ENCODE peak calls at places on chromosomes 13 and 19, in four cellular contexts. M is glutamatergic neuron, K is GM04503, Z is AG09319. Q is an unnamed sample.

GRCh38 chr19:30077851-30078355 is 135.9 kb downstream of the URI1 start:
- DNase-seq in M (peak; percentile 10), Z (no peak), K (no peak), Q (no peak)

GRCh38 chr13:102020611-102021216 is 381.1 kb downstream of the FGF14 start:
- DNase-seq in K (no peak), M (no peak), Z (no peak), Q (no peak)

GRCh38 chr13:32824671-32825070 is 191.6 kb upstream of the KL start:
- DNase-seq in K (peak; percentile 68), M (no peak), Z (no peak), Q (no peak)

GRCh38 chr13:50990540-50991506 is 81.2 kb downstream of the RNASEH2B start:
- DNase-seq in M (peak; percentile 67), K (peak; percentile 31), Z (no peak), Q (no peak)

GRCh38 chr13:39867807-39868206 is 212.3 kb downstream of the COG6 start:
- DNase-seq in Z (no peak), K (no peak), M (no peak), Q (no peak)

GRCh38 chr13:51034906-51035305 is 76.2 kb downstream of the C13orf42 start:
- DNase-seq in K (no peak), Z (no peak), M (no peak), Q (no peak)

GRCh38 chr19:49415102-49415809 is 8.0 kb downstream of the PTH2 start:
- DNase-seq in M (no peak), Z (no peak), K (no peak), Q (peak; percentile 58)

GRCh38 chr13:40682449-40683240 is 16.2 kb upstream of the FOXO1 start:
- DNase-seq in Z (no peak), K (no peak), M (no peak), Q (no peak)

GRCh38 chr13:111322916-111323331 is 2.5 kb downstream of the TEX29 start:
- DNase-seq in K (no peak), Z (no peak), M (no peak), Q (no peak)

GRCh38 chr19:1094655-1094977 is 559 bp downstream of the POLR2E start:
- DNase-seq in K (no peak), M (no peak), Z (no peak), Q (no peak)

GRCh38 chr13:30569901-30570576 is 47.7 kb upstream of the USPL1 start:
- DNase-seq in K (peak; percentile 90), M (no peak), Z (peak; percentile 80), Q (no peak)

GRCh38 chr13:110182461-110182860 is 124.5 kb downstream of the COL4A1 start:
- DNase-seq in K (no peak), M (no peak), Z (no peak), Q (no peak)

GRCh38 chr19:17528610-17529009 is 17.2 kb downstream of the PGLS start:
- DNase-seq in M (no peak), K (no peak), Z (no peak), Q (no peak)

GRCh38 chr13:93305886-93306285 is 79.3 kb downstream of the GPC6 start:
- DNase-seq in Z (no peak), M (no peak), K (no peak), Q (no peak)

GRCh38 chr19:3404324-3405260 is 38.2 kb downstream of the NFIC start:
- DNase-seq in M (no peak), K (no peak), Z (peak; percentile 82), Q (no peak)

GRCh38 chr19:51094696-51095279 is 12.1 kb upstream of the KLK14 start:
- DNase-seq in M (peak; percentile 81), Z (no peak), K (no peak), Q (no peak)

GRCh38 chr19:35641515-35642151 is at the start of gene ETV2:
- DNase-seq in Z (no peak), M (no peak), K (no peak), Q (no peak)

GRCh38 chr19:33718668-33719259 is 77.9 kb upstream of the KCTD15 start:
- DNase-seq in Z (no peak), M (peak; percentile 54), K (no peak), Q (no peak)

GRCh38 chr13:42645717-42646116 is 71.8 kb downstream of the TNFSF11 start:
- DNase-seq in K (no peak), Z (no peak), M (no peak), Q (no peak)

GRCh38 chr19:45477713-45478453 is 10.1 kb downstream of the FOSB start:
- DNase-seq in M (no peak), K (no peak), Z (no peak), Q (no peak)